ENCODE peak calls at places on chromosomes 12 and 14, in eight cellular contexts. D is prostate gland, P is breast epithelium, R is lung, Y is tibial artery, H is brain microvascular endothelial cell, X is fibroblast of lung, Q is endothelial cell of umbilical vein. L is an unnamed sample. For H3K27me3, the result is how much of the 10 kb centered on the place peaks cover.

GRCh38 chr12:126389215-126389841 is 1324.1 kb downstream of the AACS start:
- DNase-seq in D (no peak), P (no peak), R (no peak), Y (no peak), H (no peak), X (peak), Q (no peak), L (no peak)

GRCh38 chr12:23099104-23099503 is 474.1 kb downstream of the ETNK1 start:
- DNase-seq in D (no peak), P (no peak), R (no peak), Y (no peak), H (no peak), X (no peak), Q (no peak), L (no peak)

GRCh38 chr14:104341532-104342434 is 203.4 kb downstream of the KIF26A start:
- DNase-seq in D (no peak), P (peak), R (no peak), Y (no peak), H (peak), X (no peak), Q (peak), L (no peak)

GRCh38 chr12:96670334-96670899 is 181.0 kb downstream of the CFAP54 start:
- DNase-seq in D (no peak), P (no peak), R (no peak), Y (no peak), H (no peak), X (no peak), Q (no peak), L (no peak)

GRCh38 chr12:47095446-47096236 is 15.9 kb upstream of the AMIGO2 start:
- DNase-seq in D (no peak), P (no peak), R (no peak), Y (no peak), H (peak), X (peak), Q (peak), L (peak)

GRCh38 chr14:92475451-92476187 is 38.0 kb upstream of the RIN3 start:
- DNase-seq in D (no peak), P (no peak), R (peak), Y (no peak), H (no peak), X (peak), Q (peak), L (no peak)

GRCh38 chr12:92439397-92439779 is 263.4 kb upstream of the PLEKHG7 start:
- DNase-seq in D (peak), P (no peak), R (no peak), Y (no peak), H (peak), X (peak), Q (no peak), L (peak)

GRCh38 chr14:28751467-28752058 is 15.0 kb upstream of the FOXG1 start:
- DNase-seq in D (no peak), P (no peak), R (no peak), Y (no peak), H (peak), X (peak), Q (peak), L (peak)

GRCh38 chr14:51828017-51828797 is 32.2 kb upstream of the GNG2 start:
- DNase-seq in D (no peak), P (no peak), R (no peak), Y (no peak), H (peak), X (peak), Q (no peak), L (peak)

GRCh38 chr14:69133206-69134125 is 19.5 kb downstream of the DCAF5 start:
- DNase-seq in D (no peak), P (no peak), R (no peak), Y (no peak), H (peak), X (peak), Q (peak), L (peak)

GRCh38 chr12:90098132-90098779 is 389.6 kb upstream of the ATP2B1 start:
- DNase-seq in D (no peak), P (no peak), R (no peak), Y (no peak), H (no peak), X (no peak), Q (no peak), L (no peak)

GRCh38 chr12:116466536-116466935 is 92.6 kb upstream of the MAP1LC3B2 start:
- DNase-seq in D (no peak), P (no peak), R (no peak), Y (no peak), H (peak), X (peak), Q (peak), L (no peak)

GRCh38 chr12:110565919-110566871 is 16.9 kb downstream of the PPTC7 start:
- DNase-seq in D (peak), P (no peak), R (no peak), Y (no peak), H (no peak), X (no peak), Q (no peak), L (peak)

GRCh38 chr14:94474581-94475031 is 1.4 kb downstream of the SERPINA9 start:
- DNase-seq in D (no peak), P (no peak), R (no peak), Y (no peak), H (peak), X (no peak), Q (no peak), L (peak)

GRCh38 chr12:113298861-113299545 is 35.9 kb downstream of the SLC8B1 start:
- DNase-seq in D (no peak), P (no peak), R (no peak), Y (peak), H (no peak), X (no peak), Q (no peak), L (no peak)

GRCh38 chr12:8912910-8913309 is 1.4 kb upstream of the PHC1 start:
- DNase-seq in D (peak), P (peak), R (no peak), Y (no peak), H (no peak), X (no peak), Q (no peak), L (peak)

GRCh38 chr12:129844662-129845061 is 59.2 kb downstream of the TMEM132D start:
- DNase-seq in D (no peak), P (no peak), R (no peak), Y (no peak), H (peak), X (no peak), Q (no peak), L (no peak)

GRCh38 chr14:81170829-81171195 is 49.9 kb downstream of the GTF2A1 start:
- DNase-seq in D (no peak), P (no peak), R (no peak), Y (no peak), H (no peak), X (no peak), Q (no peak), L (no peak)
- TF ChIP-seq CTCF in D (no peak), P (no peak), R (no peak), Y (no peak), H (no peak), X (no peak), Q (no peak), L (no peak)

GRCh38 chr12:75648856-75649255 is 137.4 kb upstream of the KRR1 start:
- DNase-seq in D (no peak), P (no peak), R (no peak), Y (no peak), H (no peak), X (no peak), Q (no peak), L (no peak)
- H3K4me3 ChIP-seq in D (no peak), P (no peak), R (no peak), Y (no peak), H (no peak), X (no peak), Q (no peak), L (no peak)

GRCh38 chr12:62426095-62426488 is 40.5 kb upstream of the MON2 start:
- DNase-seq in D (no peak), P (no peak), R (no peak), Y (no peak), H (peak), X (peak), Q (no peak), L (no peak)

GRCh38 chr12:62434504-62435336 is 31.9 kb upstream of the MON2 start:
- DNase-seq in D (peak), P (no peak), R (no peak), Y (no peak), H (no peak), X (no peak), Q (peak), L (peak)

DNA sequence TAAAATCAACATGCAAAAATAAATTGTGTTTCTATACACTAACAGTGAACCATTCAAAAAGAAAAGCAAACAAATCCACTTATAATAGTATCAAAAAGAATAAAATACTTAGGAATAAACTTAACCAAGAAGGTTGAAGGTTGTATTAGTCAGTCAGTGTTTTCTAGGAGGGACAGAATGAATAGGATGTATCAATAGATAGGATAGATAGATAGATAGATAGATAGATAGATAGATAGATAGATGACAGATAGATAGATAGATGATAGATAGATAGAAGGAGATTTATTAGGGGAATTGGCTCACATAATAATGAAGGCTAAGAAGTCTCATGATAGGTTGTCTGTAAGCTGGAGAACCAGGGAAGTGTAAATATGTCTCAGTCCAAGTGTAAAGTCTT is 37.2 kb upstream of the MON2 start:
- DNase-seq in D (no peak), P (no peak), R (no peak), Y (no peak), H (no peak), X (no peak), Q (no peak), L (no peak)
- H3K27me3 ChIP-seq in D (under half), P (under half), R (under half), Y (under half), H (under half), X (under half), Q (under half), L (under half)

DNA sequence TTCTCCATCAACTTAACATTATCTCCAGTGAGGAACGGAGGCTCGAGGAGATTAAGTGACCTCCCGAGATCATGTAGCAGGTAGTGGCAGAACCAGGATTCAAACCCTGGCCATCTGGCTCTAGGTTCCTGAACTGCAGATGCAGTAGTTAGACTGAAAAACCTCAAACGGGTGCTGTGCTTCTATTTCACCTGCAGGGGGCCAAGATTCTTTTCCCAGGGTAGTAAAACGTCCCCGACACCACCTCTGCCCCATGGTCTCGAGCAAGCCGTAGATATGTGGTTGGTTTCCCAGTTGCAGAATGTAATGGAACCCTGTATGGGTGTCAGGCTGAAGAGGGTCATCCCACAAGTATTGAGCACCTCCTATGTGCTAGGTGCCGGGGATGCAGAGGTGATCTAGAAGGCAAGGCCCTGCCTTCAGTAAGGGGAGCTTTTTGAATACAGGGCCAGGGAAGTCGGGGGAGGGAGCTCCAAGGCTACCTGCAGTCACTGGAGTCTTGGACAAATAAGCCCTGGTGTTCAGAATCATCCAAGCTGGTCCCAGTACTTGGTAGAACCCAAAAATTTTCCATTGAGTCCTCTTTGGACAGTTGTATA is 197.1 kb downstream of the CHST11 start:
- DNase-seq in D (no peak), P (no peak), R (no peak), Y (no peak), H (no peak), X (no peak), Q (no peak), L (no peak)
- TF ChIP-seq CTCF in D (peak), P (no peak), R (no peak), Y (no peak), H (peak), X (peak), Q (peak), L (peak)